ENCODE peak calls at places on chromosomes 3 and 15, in eight cellular contexts. M, S, D, T, V, N, J and Y are unnamed samples.
A peak's percentile ranks its signal among the peaks of the same experiment; 100 is the strongest.

GRCh38 chr3:55690161-55690560 is 203.1 kb upstream of the WNT5A start:
- DNase-seq in M (no peak), S (no peak), D (no peak), T (no peak), V (no peak), N (no peak), J (no peak), Y (no peak)

GRCh38 chr3:151283907-151284461 is 5.6 kb upstream of the P2RY14 start:
- DNase-seq in M (peak; percentile 23), S (peak; percentile 73), D (no peak), T (peak; percentile 23), V (no peak), N (peak; percentile 12), J (no peak), Y (no peak)

GRCh38 chr3:45332493-45332892 is 55.9 kb upstream of the LARS2 start:
- DNase-seq in M (no peak), S (no peak), D (no peak), T (no peak), V (no peak), N (no peak), J (no peak), Y (no peak)

GRCh38 chr3:187367561-187368103 is 553 bp upstream of the RTP4 start:
- DNase-seq in M (no peak), S (no peak), D (no peak), T (peak; percentile 14), V (no peak), N (peak; percentile 19), J (no peak), Y (no peak)

GRCh38 chr3:67686067-67686466 is 31.7 kb upstream of the SUCLG2 start:
- DNase-seq in M (no peak), S (no peak), D (no peak), T (no peak), V (no peak), N (no peak), J (no peak), Y (no peak)

GRCh38 chr15:32870240-32871033 is 152.6 kb downstream of the GREM1 start:
- DNase-seq in M (no peak), S (peak; percentile 99), D (no peak), T (no peak), V (no peak), N (no peak), J (peak; percentile 30), Y (no peak)

GRCh38 chr15:24878153-24878552 is 76.6 kb upstream of the SNRPN start:
- DNase-seq in M (no peak), S (peak; percentile 11), D (no peak), T (peak; percentile 6), V (no peak), N (no peak), J (no peak), Y (no peak)

GRCh38 chr3:21515417-21515816 is 235.6 kb downstream of the ZNF385D start:
- DNase-seq in M (no peak), S (no peak), D (no peak), T (no peak), V (no peak), N (no peak), J (no peak), Y (no peak)

GRCh38 chr3:12049675-12050074 is 45.5 kb downstream of the SYN2 start:
- DNase-seq in M (no peak), S (peak; percentile 28), D (no peak), T (no peak), V (no peak), N (no peak), J (no peak), Y (no peak)

GRCh38 chr3:50825841-50826240 is 151.1 kb downstream of the DOCK3 start:
- DNase-seq in M (no peak), S (no peak), D (no peak), T (no peak), V (no peak), N (no peak), J (no peak), Y (no peak)

GRCh38 chr15:60713096-60714084 is 234.4 kb upstream of the ICE2 start:
- DNase-seq in M (no peak), S (peak; percentile 40), D (no peak), T (no peak), V (no peak), N (no peak), J (no peak), Y (no peak)

GRCh38 chr3:64290864-64291263 is 65.6 kb upstream of the PRICKLE2 start:
- DNase-seq in M (no peak), S (peak; percentile 40), D (no peak), T (no peak), V (no peak), N (no peak), J (peak; percentile 29), Y (no peak)